ENCODE peak calls at places on chromosomes 1 and 21, in five cellular contexts. One of them, this sample, is unnamed.

GRCh38 chr1:159928491-159929050 is 3.3 kb upstream of the TAGLN2 start:
- DNase-seq in hepatocyte: no peak
- DNase-seq in cardiac muscle cell: no peak
- DNase-seq in tibial nerve: no peak
- DNase-seq in adrenal gland: no peak
- DNase-seq in this sample: no peak

GRCh38 chr21:39386194-39386593 is 37.3 kb upstream of the HMGN1 start:
- DNase-seq in cardiac muscle cell: no peak
- DNase-seq in hepatocyte: no peak
- DNase-seq in tibial nerve: no peak
- DNase-seq in adrenal gland: peak; percentile 71
- DNase-seq in this sample: no peak

GRCh38 chr21:28207776-28208175 is 784.9 kb downstream of the LTN1 start:
- DNase-seq in tibial nerve: no peak
- DNase-seq in adrenal gland: no peak
- DNase-seq in cardiac muscle cell: no peak
- DNase-seq in hepatocyte: no peak
- DNase-seq in this sample: no peak

GRCh38 chr1:11746795-11747487 is 11.0 kb downstream of the AGTRAP start:
- DNase-seq in hepatocyte: no peak
- DNase-seq in adrenal gland: peak; percentile 57
- DNase-seq in cardiac muscle cell: no peak
- DNase-seq in tibial nerve: no peak
- DNase-seq in this sample: peak; percentile 37

GRCh38 chr1:154427173-154428139 is 22.3 kb downstream of the IL6R start:
- DNase-seq in tibial nerve: peak; percentile 65
- DNase-seq in cardiac muscle cell: no peak
- DNase-seq in hepatocyte: peak; percentile 59
- DNase-seq in adrenal gland: peak; percentile 80
- DNase-seq in this sample: peak; percentile 84

GRCh38 chr1:36170643-36171412 is 14.9 kb downstream of the MAP7D1 start:
- DNase-seq in adrenal gland: no peak
- DNase-seq in cardiac muscle cell: no peak
- DNase-seq in tibial nerve: no peak
- DNase-seq in hepatocyte: no peak
- DNase-seq in this sample: no peak

GRCh38 chr21:38699048-38699447 is 106.7 kb upstream of the ETS2 start:
- DNase-seq in adrenal gland: no peak
- DNase-seq in cardiac muscle cell: no peak
- DNase-seq in tibial nerve: no peak
- DNase-seq in hepatocyte: no peak
- DNase-seq in this sample: no peak

GRCh38 chr1:147840909-147841308 is 61.7 kb upstream of the GJA8 start:
- DNase-seq in cardiac muscle cell: no peak
- DNase-seq in tibial nerve: no peak
- DNase-seq in hepatocyte: peak; percentile 19
- DNase-seq in adrenal gland: no peak
- DNase-seq in this sample: no peak

GRCh38 chr1:167499106-167499505 is 19.2 kb downstream of the CD247 start:
- DNase-seq in cardiac muscle cell: no peak
- DNase-seq in adrenal gland: no peak
- DNase-seq in hepatocyte: no peak
- DNase-seq in tibial nerve: no peak
- DNase-seq in this sample: no peak

GRCh38 chr21:17269760-17270159 is 243.1 kb upstream of the CXADR start:
- DNase-seq in adrenal gland: no peak
- DNase-seq in cardiac muscle cell: no peak
- DNase-seq in tibial nerve: no peak
- DNase-seq in hepatocyte: no peak
- DNase-seq in this sample: no peak

GRCh38 chr1:208525417-208525816 is 281.2 kb upstream of the PLXNA2 start:
- DNase-seq in cardiac muscle cell: no peak
- DNase-seq in tibial nerve: no peak
- DNase-seq in hepatocyte: no peak
- DNase-seq in adrenal gland: no peak
- DNase-seq in this sample: no peak

GRCh38 chr1:240597153-240597745 is 14.7 kb downstream of the GREM2 start:
- DNase-seq in cardiac muscle cell: no peak
- DNase-seq in tibial nerve: no peak
- DNase-seq in adrenal gland: no peak
- DNase-seq in hepatocyte: peak; percentile 10
- DNase-seq in this sample: no peak

GRCh38 chr1:30388386-30388785 is 335.0 kb downstream of the MATN1 start:
- DNase-seq in hepatocyte: no peak
- DNase-seq in tibial nerve: no peak
- DNase-seq in cardiac muscle cell: no peak
- DNase-seq in adrenal gland: no peak
- DNase-seq in this sample: no peak

GRCh38 chr1:90963651-90964050 is 58.2 kb downstream of the ZNF644 start:
- DNase-seq in hepatocyte: no peak
- DNase-seq in cardiac muscle cell: no peak
- DNase-seq in tibial nerve: no peak
- DNase-seq in adrenal gland: no peak
- DNase-seq in this sample: no peak

GRCh38 chr1:228543396-228543795 is 56.2 kb downstream of the RNF187 start:
- DNase-seq in tibial nerve: no peak
- DNase-seq in adrenal gland: no peak
- DNase-seq in cardiac muscle cell: no peak
- DNase-seq in hepatocyte: no peak
- DNase-seq in this sample: no peak

GRCh38 chr21:43269461-43269860 is 100.7 kb downstream of the CRYAA start:
- DNase-seq in tibial nerve: no peak
- DNase-seq in adrenal gland: no peak
- DNase-seq in cardiac muscle cell: no peak
- DNase-seq in hepatocyte: no peak
- DNase-seq in this sample: peak; percentile 6

GRCh38 chr1:205963352-205963751 is 20.1 kb upstream of the SLC26A9 start:
- DNase-seq in adrenal gland: no peak
- DNase-seq in tibial nerve: no peak
- DNase-seq in cardiac muscle cell: no peak
- DNase-seq in hepatocyte: no peak
- DNase-seq in this sample: no peak

GRCh38 chr1:202505356-202505755 is 156.9 kb downstream of the PPP1R12B start:
- DNase-seq in cardiac muscle cell: peak; percentile 30
- DNase-seq in hepatocyte: peak; percentile 21
- DNase-seq in adrenal gland: no peak
- DNase-seq in tibial nerve: no peak
- DNase-seq in this sample: no peak

GRCh38 chr1:235266325-235266724 is 61.7 kb downstream of the ARID4B start:
- DNase-seq in hepatocyte: no peak
- DNase-seq in cardiac muscle cell: no peak
- DNase-seq in adrenal gland: no peak
- DNase-seq in tibial nerve: no peak
- DNase-seq in this sample: no peak

GRCh38 chr1:209791920-209792319 is 7.6 kb upstream of the C1orf74 start:
- DNase-seq in hepatocyte: peak; percentile 35
- DNase-seq in cardiac muscle cell: no peak
- DNase-seq in tibial nerve: no peak
- DNase-seq in adrenal gland: no peak
- DNase-seq in this sample: no peak

GRCh38 chr1:35047188-35047858 is 15.6 kb upstream of the ZMYM6 start:
- DNase-seq in cardiac muscle cell: no peak
- DNase-seq in hepatocyte: no peak
- DNase-seq in tibial nerve: no peak
- DNase-seq in adrenal gland: no peak
- DNase-seq in this sample: no peak

GRCh38 chr1:173473599-173474011 is 3.5 kb upstream of the PRDX6 start:
- DNase-seq in tibial nerve: no peak
- DNase-seq in adrenal gland: no peak
- DNase-seq in cardiac muscle cell: no peak
- DNase-seq in hepatocyte: peak; percentile 36
- DNase-seq in this sample: no peak

GRCh38 chr1:157252473-157252872 is 114.3 kb upstream of the ETV3 start:
- DNase-seq in hepatocyte: no peak
- DNase-seq in cardiac muscle cell: no peak
- DNase-seq in adrenal gland: no peak
- DNase-seq in tibial nerve: no peak
- DNase-seq in this sample: no peak

GRCh38 chr1:116353155-116353554 is 19.9 kb upstream of the ATP1A1 start:
- DNase-seq in tibial nerve: no peak
- DNase-seq in hepatocyte: no peak
- DNase-seq in cardiac muscle cell: no peak
- DNase-seq in adrenal gland: no peak
- DNase-seq in this sample: no peak

GRCh38 chr1:152855661-152856060 is 4.1 kb upstream of the LCE7A start:
- DNase-seq in tibial nerve: no peak
- DNase-seq in hepatocyte: no peak
- DNase-seq in cardiac muscle cell: no peak
- DNase-seq in adrenal gland: no peak
- DNase-seq in this sample: no peak

GRCh38 chr1:53636621-53637171 is 102.3 kb downstream of the GLIS1 start:
- DNase-seq in adrenal gland: peak; percentile 8
- DNase-seq in cardiac muscle cell: no peak
- DNase-seq in hepatocyte: no peak
- DNase-seq in tibial nerve: no peak
- DNase-seq in this sample: no peak

GRCh38 chr1:33383974-33384767 is 46.7 kb downstream of the PHC2 start:
- DNase-seq in hepatocyte: no peak
- DNase-seq in tibial nerve: no peak
- DNase-seq in adrenal gland: peak; percentile 60
- DNase-seq in cardiac muscle cell: no peak
- DNase-seq in this sample: no peak

GRCh38 chr1:234398849-234399381 is 25.7 kb downstream of the COA6 start:
- DNase-seq in tibial nerve: no peak
- DNase-seq in cardiac muscle cell: no peak
- DNase-seq in hepatocyte: no peak
- DNase-seq in adrenal gland: no peak
- DNase-seq in this sample: no peak

GRCh38 chr1:227745568-227745967 is 10.3 kb downstream of the SNAP47 start:
- DNase-seq in cardiac muscle cell: no peak
- DNase-seq in tibial nerve: no peak
- DNase-seq in adrenal gland: no peak
- DNase-seq in hepatocyte: no peak
- DNase-seq in this sample: no peak

GRCh38 chr1:33346921-33347649 is 26.2 kb upstream of the A3GALT2 start:
- DNase-seq in cardiac muscle cell: no peak
- DNase-seq in adrenal gland: peak; percentile 78
- DNase-seq in hepatocyte: peak; percentile 65
- DNase-seq in tibial nerve: no peak
- DNase-seq in this sample: no peak

GRCh38 chr1:226046240-226046639 is 16.3 kb upstream of the H3-3A start:
- DNase-seq in cardiac muscle cell: no peak
- DNase-seq in tibial nerve: no peak
- DNase-seq in hepatocyte: peak; percentile 46
- DNase-seq in adrenal gland: peak; percentile 28
- DNase-seq in this sample: no peak

GRCh38 chr1:25099343-25099951 is 132.9 kb downstream of the SYF2 start:
- DNase-seq in hepatocyte: no peak
- DNase-seq in adrenal gland: peak; percentile 23
- DNase-seq in tibial nerve: no peak
- DNase-seq in cardiac muscle cell: no peak
- DNase-seq in this sample: no peak

DNA sequence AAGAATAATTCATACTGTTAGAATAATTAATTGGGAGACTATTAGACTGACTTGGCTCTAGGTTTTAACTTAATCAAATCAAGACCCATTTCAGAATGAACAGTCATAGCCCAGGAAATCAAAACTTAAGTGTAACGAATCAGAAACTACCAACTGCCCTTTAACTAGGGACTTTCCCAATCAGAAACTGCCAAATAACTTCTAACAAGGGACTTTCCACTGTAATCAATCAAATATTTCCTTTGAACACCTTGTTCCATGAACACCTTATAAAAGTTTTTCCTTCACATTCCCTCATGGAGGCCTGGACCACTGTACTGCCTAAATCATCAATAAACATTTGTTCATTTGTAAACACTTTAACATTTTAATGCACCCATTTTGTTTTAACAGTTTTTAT is 1054.7 kb upstream of the TMPRSS15 start:
- DNase-seq in adrenal gland: no peak
- DNase-seq in cardiac muscle cell: no peak
- DNase-seq in tibial nerve: no peak
- DNase-seq in hepatocyte: no peak
- DNase-seq in this sample: no peak
- H3K27ac ChIP-seq in adrenal gland: no peak overlapping the region
- H3K27ac ChIP-seq in cardiac muscle cell: no peak overlapping the region
- H3K27ac ChIP-seq in tibial nerve: no peak overlapping the region
- H3K27ac ChIP-seq in hepatocyte: no peak overlapping the region
- H3K27ac ChIP-seq in this sample: no peak overlapping the region

GRCh38 chr1:176783281-176783680 is 320.3 kb downstream of the PAPPA2 start:
- DNase-seq in tibial nerve: no peak
- DNase-seq in adrenal gland: no peak
- DNase-seq in cardiac muscle cell: no peak
- DNase-seq in hepatocyte: no peak
- DNase-seq in this sample: no peak
- H3K27ac ChIP-seq in tibial nerve: no peak overlapping the region
- H3K27ac ChIP-seq in adrenal gland: no peak overlapping the region
- H3K27ac ChIP-seq in cardiac muscle cell: no peak overlapping the region
- H3K27ac ChIP-seq in hepatocyte: no peak overlapping the region
- H3K27ac ChIP-seq in this sample: no peak overlapping the region

DNA sequence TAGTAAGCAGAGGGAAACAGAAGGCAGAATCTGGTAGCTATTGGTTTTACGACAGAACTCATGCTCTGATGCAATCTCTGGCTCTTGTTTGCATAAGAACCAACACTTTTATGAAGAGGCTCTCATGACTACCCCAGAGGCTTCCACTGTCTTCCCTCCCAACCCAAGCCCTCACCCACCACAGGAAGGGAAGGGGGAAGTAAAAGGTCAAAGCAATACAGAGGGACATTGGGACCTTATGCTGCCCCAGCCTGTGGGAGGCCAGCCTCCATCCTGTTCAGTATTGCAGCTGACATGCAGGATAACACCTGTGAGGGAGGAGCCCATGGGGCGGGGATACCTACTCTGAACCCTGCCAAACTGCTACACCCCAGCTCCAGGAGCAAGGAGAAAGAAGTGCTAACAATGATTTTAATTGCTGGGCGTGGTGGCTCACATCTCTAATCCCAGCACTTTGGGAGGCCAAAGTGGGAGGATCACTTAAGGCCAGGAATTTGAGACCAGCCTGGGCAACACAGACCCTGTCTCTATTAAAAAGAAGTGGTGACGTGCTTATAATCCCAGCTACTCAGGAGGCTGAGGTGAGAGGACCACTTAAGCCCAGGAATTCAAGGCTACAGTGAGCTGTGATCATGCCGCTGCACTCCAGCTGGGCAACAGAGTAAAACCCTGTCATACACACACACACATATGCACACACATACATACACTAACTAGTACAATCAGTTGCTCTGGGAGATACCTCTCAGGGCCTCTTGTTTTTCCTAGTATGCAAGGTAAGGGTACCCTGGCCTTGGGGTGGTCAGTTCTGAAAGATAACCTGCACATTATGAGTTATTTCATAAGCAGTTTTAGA is 9.5 kb downstream of the MR1 start:
- DNase-seq in tibial nerve: no peak
- DNase-seq in cardiac muscle cell: no peak
- DNase-seq in adrenal gland: no peak
- DNase-seq in hepatocyte: peak; percentile 65
- DNase-seq in this sample: no peak
- H3K27ac ChIP-seq in tibial nerve: no peak overlapping the region
- H3K27ac ChIP-seq in cardiac muscle cell: no peak overlapping the region
- H3K27ac ChIP-seq in adrenal gland: no peak overlapping the region
- H3K27ac ChIP-seq in hepatocyte: peak overlapping the region; percentile 70
- H3K27ac ChIP-seq in this sample: no peak overlapping the region

DNA sequence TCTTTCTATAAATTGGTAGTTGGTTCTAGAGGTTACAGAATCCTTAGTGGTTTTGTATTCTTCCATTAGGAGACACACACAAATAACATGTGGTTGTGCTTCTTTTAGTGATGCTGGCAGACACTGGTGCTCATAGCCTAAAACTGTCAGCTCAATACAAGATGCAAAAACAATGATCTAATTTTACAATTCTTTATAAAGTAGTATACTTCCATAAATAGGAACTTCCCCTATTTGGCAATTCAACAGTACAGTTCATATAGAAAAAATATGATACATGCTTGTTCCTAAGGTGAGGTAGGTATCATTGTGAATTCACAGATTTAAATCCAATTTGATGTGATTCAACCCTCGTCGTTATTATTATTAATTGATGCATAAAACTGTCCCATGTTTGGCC is 20.8 kb upstream of the CCDC17 start:
- DNase-seq in hepatocyte: no peak
- DNase-seq in cardiac muscle cell: no peak
- DNase-seq in tibial nerve: no peak
- DNase-seq in adrenal gland: no peak
- DNase-seq in this sample: no peak
- H3K27ac ChIP-seq in hepatocyte: peak overlapping the region; percentile 78
- H3K27ac ChIP-seq in cardiac muscle cell: no peak overlapping the region
- H3K27ac ChIP-seq in tibial nerve: no peak overlapping the region
- H3K27ac ChIP-seq in adrenal gland: no peak overlapping the region
- H3K27ac ChIP-seq in this sample: no peak overlapping the region

This sample was measured in left ventricle myocardium inferior.